ENCODE peak calls at places on chromosomes 7 and 10, in five cellular contexts. P is GM12892, A is GM23338, G is GM12891, T is spleen. U is an unnamed sample.

GRCh38 chr10:88091490-88092061 is 228.2 kb downstream of the PTEN start:
- DNase-seq in P (peak; percentile 41), A (no peak), G (peak; percentile 38), T (peak; percentile 86), U (no peak)

GRCh38 chr10:71970331-71970730 is 6.1 kb downstream of the CHST3 start:
- DNase-seq in P (no peak), A (peak; percentile 89), G (no peak), T (peak; percentile 51), U (no peak)

GRCh38 chr10:6786579-6787031 is 206.5 kb upstream of the PRKCQ start:
- DNase-seq in P (no peak), A (no peak), G (no peak), T (no peak), U (peak; percentile 62)

GRCh38 chr10:95389982-95390381 is 99.2 kb upstream of the PDLIM1 start:
- DNase-seq in P (no peak), A (no peak), G (no peak), T (no peak), U (no peak)

GRCh38 chr7:80821781-80822180 is 97.1 kb downstream of the SEMA3C start:
- DNase-seq in P (no peak), A (no peak), G (no peak), T (no peak), U (no peak)

GRCh38 chr10:7945469-7946187 is 108.9 kb upstream of the GATA3 start:
- DNase-seq in P (no peak), A (no peak), G (no peak), T (no peak), U (no peak)

GRCh38 chr10:132961864-132962622 is 19.7 kb upstream of the CFAP46 start:
- DNase-seq in P (no peak), A (peak; percentile 96), G (peak; percentile 66), T (peak; percentile 86), U (no peak)

GRCh38 chr10:35961501-35961900 is 319.4 kb upstream of the FZD8 start:
- DNase-seq in P (no peak), A (no peak), G (no peak), T (no peak), U (no peak)

GRCh38 chr7:121633186-121633585 is 237.1 kb upstream of the FAM3C start:
- DNase-seq in P (no peak), A (no peak), G (no peak), T (no peak), U (no peak)

GRCh38 chr7:64686493-64687184 is 20.7 kb downstream of the ZNF107 start:
- DNase-seq in P (no peak), A (no peak), G (no peak), T (no peak), U (no peak)

GRCh38 chr7:47539398-47540052 is 42.4 kb downstream of the TNS3 start:
- DNase-seq in P (no peak), A (peak; percentile 11), G (no peak), T (peak; percentile 49), U (no peak)

GRCh38 chr7:37918526-37918925 is 1.9 kb upstream of the SFRP4 start:
- DNase-seq in P (no peak), A (peak; percentile 39), G (no peak), T (no peak), U (no peak)

GRCh38 chr7:151311294-151311864 is 30.2 kb upstream of the NUB1 start:
- DNase-seq in P (no peak), A (peak; percentile 84), G (no peak), T (no peak), U (no peak)

GRCh38 chr7:102468416-102469350 is 3.9 kb downstream of the LRWD1 start:
- DNase-seq in P (no peak), A (no peak), G (no peak), T (peak; percentile 76), U (no peak)

GRCh38 chr7:122161628-122162027 is 17.6 kb upstream of the AASS start:
- DNase-seq in P (no peak), A (no peak), G (no peak), T (no peak), U (no peak)

GRCh38 chr7:2403014-2403717 is at the start of gene CHST12:
- DNase-seq in P (peak; percentile 93), A (peak; percentile 95), G (peak; percentile 94), T (peak; percentile 97), U (peak; percentile 98)
- TF ChIP-seq POLR2AphosphoS5 in P (peak; percentile 37), A (peak; percentile 72), G (no peak), T (peak; percentile 85), U (peak; percentile 58)

DNA sequence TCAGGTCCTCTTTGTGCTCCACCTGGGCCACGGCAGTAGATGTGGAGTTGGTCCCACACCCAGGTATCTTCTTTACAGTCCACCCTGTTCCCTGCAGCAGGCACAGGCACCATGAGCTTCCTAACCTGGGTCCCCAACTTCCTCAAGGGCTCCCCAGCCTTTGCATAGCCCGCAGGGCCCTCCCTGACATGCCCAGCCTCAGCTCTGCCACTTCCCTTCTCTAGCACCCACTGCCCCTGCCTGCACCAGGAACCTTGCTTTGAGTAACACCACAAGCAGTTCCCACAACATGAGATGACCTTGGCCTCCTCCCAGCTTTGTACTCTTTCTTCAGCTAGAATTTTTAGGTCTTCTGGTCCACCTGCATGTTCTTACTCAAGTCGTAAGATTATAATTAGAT is 92.1 kb upstream of the ZPBP start:
- DNase-seq in P (no peak), A (no peak), G (no peak), T (no peak), U (no peak)
- TF ChIP-seq POLR2AphosphoS5 in P (no peak), A (no peak), G (no peak), T (no peak), U (no peak)

GRCh38 chr10:5575144-5575481 is 50.4 kb downstream of the CALML3 start:
- DNase-seq in P (no peak), A (no peak), G (no peak), T (peak; percentile 57), U (no peak)

GRCh38 chr10:5576154-5576748 is 51.5 kb downstream of the CALML3 start:
- DNase-seq in P (no peak), A (no peak), G (no peak), T (no peak), U (no peak)

GRCh38 chr10:5576780-5577472 is 52.2 kb downstream of the CALML3 start:
- DNase-seq in P (no peak), A (no peak), G (no peak), T (peak; percentile 47), U (no peak)

GRCh38 chr10:5574642-5575131 is 49.9 kb downstream of the CALML3 start:
- DNase-seq in P (no peak), A (no peak), G (no peak), T (peak; percentile 60), U (no peak)

GRCh38 chr10:5575482-5576153 is 50.9 kb downstream of the CALML3 start:
- DNase-seq in P (no peak), A (no peak), G (no peak), T (peak; percentile 74), U (no peak)
- TF ChIP-seq POLR2AphosphoS5 in P (no peak), A (no peak), G (no peak), T (peak; percentile 25), U (peak; percentile 53)

GRCh38 chr7:2729893-2730716 is 42.1 kb downstream of the AMZ1 start:
- DNase-seq in P (no peak), A (no peak), G (no peak), T (peak; percentile 66), U (no peak)

GRCh38 chr7:2730846-2731770 is 43.1 kb downstream of the AMZ1 start:
- DNase-seq in P (no peak), A (no peak), G (no peak), T (peak; percentile 51), U (no peak)

GRCh38 chr7:2728309-2729042 is 40.5 kb downstream of the AMZ1 start:
- DNase-seq in P (no peak), A (no peak), G (no peak), T (peak; percentile 78), U (no peak)

GRCh38 chr7:2726316-2727018 is 38.5 kb downstream of the AMZ1 start:
- DNase-seq in P (no peak), A (no peak), G (no peak), T (peak; percentile 71), U (no peak)

DNA sequence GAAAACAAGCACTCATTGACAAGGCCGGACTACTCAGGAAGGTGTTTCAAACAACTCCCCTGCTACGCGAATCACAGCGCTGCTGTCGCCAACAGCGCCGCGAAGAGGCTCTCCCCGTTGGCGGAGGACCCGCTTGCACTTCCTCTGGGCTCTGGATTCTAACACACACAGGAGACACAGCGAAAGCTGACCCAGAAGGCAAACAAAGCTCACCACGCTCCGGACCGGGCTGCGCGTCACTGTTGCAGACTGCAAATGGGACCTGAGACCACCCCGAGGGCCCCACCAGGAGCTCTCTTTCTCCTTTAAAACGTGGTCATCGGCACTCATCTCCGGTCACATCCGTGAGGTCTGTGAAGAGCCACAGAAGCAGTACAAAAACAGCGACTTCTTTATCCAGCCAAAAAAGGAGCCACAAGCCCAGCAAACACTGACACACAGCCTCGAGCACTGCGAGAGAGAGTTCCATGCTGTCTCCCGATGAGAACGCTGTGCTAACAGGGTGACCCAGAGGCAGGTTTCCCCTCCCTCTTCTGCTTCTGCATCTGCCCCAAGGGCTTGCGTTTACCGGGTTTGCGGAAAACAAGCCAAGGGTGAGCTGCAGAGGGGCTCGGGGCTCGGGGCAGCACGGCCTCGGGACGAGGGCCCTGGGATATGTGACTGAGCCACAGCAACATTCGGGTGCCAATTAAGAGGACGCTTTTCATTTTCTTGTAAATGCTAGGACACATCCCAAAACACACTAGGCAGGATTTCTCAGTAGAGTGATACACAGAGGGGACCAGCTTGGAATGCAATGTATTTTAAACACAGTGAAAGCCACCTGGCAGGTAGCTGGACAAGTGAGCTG is 41.3 kb downstream of the AMZ1 start:
- DNase-seq in P (no peak), A (no peak), G (no peak), T (peak; percentile 82), U (no peak)
- TF ChIP-seq POLR2AphosphoS5 in P (no peak), A (no peak), G (no peak), T (peak; percentile 69), U (no peak)

GRCh38 chr7:108094375-108094774 is 35.8 kb downstream of the LAMB4 start:
- DNase-seq in P (no peak), A (no peak), G (no peak), T (no peak), U (no peak)
- TF ChIP-seq POLR2AphosphoS5 in P (no peak), A (no peak), G (no peak), T (no peak), U (no peak)

GRCh38 chr10:78481842-78482241 is 448.2 kb downstream of the RPS24 start:
- DNase-seq in P (no peak), A (no peak), G (no peak), T (no peak), U (no peak)
- TF ChIP-seq POLR2AphosphoS5 in P (no peak), A (no peak), G (no peak), T (no peak), U (no peak)

DNA sequence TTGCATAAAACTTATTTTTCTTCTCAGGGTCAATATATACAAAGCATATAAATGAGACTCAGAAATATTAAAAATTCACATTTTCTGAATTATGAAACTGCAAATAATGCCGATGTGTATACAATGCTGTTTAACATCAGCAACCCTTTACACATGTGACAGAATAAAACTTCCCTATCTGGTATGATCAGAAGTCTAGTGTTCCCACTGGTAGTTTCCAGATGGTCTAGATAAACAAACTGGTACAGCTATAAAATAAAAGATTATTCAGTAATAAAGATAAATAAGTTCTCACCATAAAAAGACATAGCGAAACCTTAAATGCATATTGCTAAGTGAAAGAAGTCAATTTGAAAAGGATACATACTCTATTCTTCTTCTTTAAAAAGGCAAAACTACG is 7.9 kb downstream of the POLR1F start:
- DNase-seq in P (no peak), A (no peak), G (no peak), T (no peak), U (no peak)
- TF ChIP-seq POLR2AphosphoS5 in P (no peak), A (no peak), G (no peak), T (no peak), U (no peak)

GRCh38 chr7:107479303-107479702 is 9.4 kb downstream of the GPR22 start:
- DNase-seq in P (no peak), A (no peak), G (no peak), T (no peak), U (no peak)
- TF ChIP-seq POLR2AphosphoS5 in P (no peak), A (no peak), G (no peak), T (no peak), U (no peak)

U was measured in esophagus muscularis mucosa.